ENCODE peak calls at places on chromosomes 1 and 21, in ten cellular contexts. One of them, this sample, is unnamed.
A peak's percentile ranks its signal among the peaks of the same experiment; 100 is the strongest.

GRCh38 chr1:222928212-222928611 is 113.4 kb downstream of the DISP1 start:
- DNase-seq in DMS53: peak; percentile 96
- DNase-seq in NCI-H774: peak; percentile 88
- DNase-seq in activated CD8-positive, alpha-beta memory T cell treated with anti-CD3 and anti-CD28 coated beads for 4 hours: no peak
- DNase-seq in IMR-90: peak; percentile 21
- DNase-seq in NCI-H1694 treated with DMSO at 0.1 percent for 48 hours: peak; percentile 72
- DNase-seq in activated CD4-positive, alpha-beta T cell treated with anti-CD3 and anti-CD28 coated beads for 48 hours: no peak
- DNase-seq in neural crest cell: peak; percentile 44
- DNase-seq in effector memory CD4-positive, alpha-beta T cell: no peak
- DNase-seq in heart right ventricle: peak; percentile 53
- DNase-seq in this sample: peak; percentile 73

GRCh38 chr1:230868736-230869385 is 540 bp upstream of the C1orf198 start:
- DNase-seq in DMS53: peak; percentile 86
- DNase-seq in NCI-H774: peak; percentile 79
- DNase-seq in activated CD8-positive, alpha-beta memory T cell treated with anti-CD3 and anti-CD28 coated beads for 4 hours: no peak
- DNase-seq in IMR-90: no peak
- DNase-seq in NCI-H1694 treated with DMSO at 0.1 percent for 48 hours: peak; percentile 100
- DNase-seq in activated CD4-positive, alpha-beta T cell treated with anti-CD3 and anti-CD28 coated beads for 48 hours: peak; percentile 37
- DNase-seq in neural crest cell: peak; percentile 59
- DNase-seq in effector memory CD4-positive, alpha-beta T cell: no peak
- DNase-seq in heart right ventricle: no peak
- DNase-seq in this sample: peak; percentile 77

GRCh38 chr1:153364181-153364580 is 6.5 kb downstream of the S100A9 start:
- DNase-seq in DMS53: no peak
- DNase-seq in NCI-H774: no peak
- DNase-seq in activated CD8-positive, alpha-beta memory T cell treated with anti-CD3 and anti-CD28 coated beads for 4 hours: no peak
- DNase-seq in IMR-90: no peak
- DNase-seq in NCI-H1694 treated with DMSO at 0.1 percent for 48 hours: no peak
- DNase-seq in activated CD4-positive, alpha-beta T cell treated with anti-CD3 and anti-CD28 coated beads for 48 hours: no peak
- DNase-seq in neural crest cell: no peak
- DNase-seq in effector memory CD4-positive, alpha-beta T cell: no peak
- DNase-seq in heart right ventricle: no peak
- DNase-seq in this sample: no peak

GRCh38 chr1:2788506-2789163 is 12.9 kb downstream of the TTC34 start:
- DNase-seq in DMS53: no peak
- DNase-seq in NCI-H774: no peak
- DNase-seq in activated CD8-positive, alpha-beta memory T cell treated with anti-CD3 and anti-CD28 coated beads for 4 hours: no peak
- DNase-seq in IMR-90: no peak
- DNase-seq in NCI-H1694 treated with DMSO at 0.1 percent for 48 hours: no peak
- DNase-seq in activated CD4-positive, alpha-beta T cell treated with anti-CD3 and anti-CD28 coated beads for 48 hours: no peak
- DNase-seq in neural crest cell: no peak
- DNase-seq in effector memory CD4-positive, alpha-beta T cell: no peak
- DNase-seq in heart right ventricle: no peak
- DNase-seq in this sample: no peak

GRCh38 chr1:203407301-203407700 is 56.4 kb upstream of the FMOD start:
- DNase-seq in DMS53: no peak
- DNase-seq in NCI-H774: no peak
- DNase-seq in activated CD8-positive, alpha-beta memory T cell treated with anti-CD3 and anti-CD28 coated beads for 4 hours: no peak
- DNase-seq in IMR-90: no peak
- DNase-seq in NCI-H1694 treated with DMSO at 0.1 percent for 48 hours: no peak
- DNase-seq in activated CD4-positive, alpha-beta T cell treated with anti-CD3 and anti-CD28 coated beads for 48 hours: no peak
- DNase-seq in neural crest cell: no peak
- DNase-seq in effector memory CD4-positive, alpha-beta T cell: no peak
- DNase-seq in heart right ventricle: no peak
- DNase-seq in this sample: no peak

GRCh38 chr1:41666991-41667631 is 182.6 kb upstream of the EDN2 start:
- DNase-seq in DMS53: peak; percentile 30
- DNase-seq in NCI-H774: no peak
- DNase-seq in activated CD8-positive, alpha-beta memory T cell treated with anti-CD3 and anti-CD28 coated beads for 4 hours: peak; percentile 33
- DNase-seq in IMR-90: peak; percentile 28
- DNase-seq in NCI-H1694 treated with DMSO at 0.1 percent for 48 hours: peak; percentile 41
- DNase-seq in activated CD4-positive, alpha-beta T cell treated with anti-CD3 and anti-CD28 coated beads for 48 hours: peak; percentile 81
- DNase-seq in neural crest cell: no peak
- DNase-seq in effector memory CD4-positive, alpha-beta T cell: peak; percentile 36
- DNase-seq in heart right ventricle: no peak
- DNase-seq in this sample: no peak

GRCh38 chr1:78688701-78689100 is 39.1 kb downstream of the IFI44 start:
- DNase-seq in DMS53: peak; percentile 64
- DNase-seq in NCI-H774: no peak
- DNase-seq in activated CD8-positive, alpha-beta memory T cell treated with anti-CD3 and anti-CD28 coated beads for 4 hours: no peak
- DNase-seq in IMR-90: peak; percentile 57
- DNase-seq in NCI-H1694 treated with DMSO at 0.1 percent for 48 hours: no peak
- DNase-seq in activated CD4-positive, alpha-beta T cell treated with anti-CD3 and anti-CD28 coated beads for 48 hours: no peak
- DNase-seq in neural crest cell: no peak
- DNase-seq in effector memory CD4-positive, alpha-beta T cell: no peak
- DNase-seq in heart right ventricle: no peak
- DNase-seq in this sample: no peak

GRCh38 chr1:210416681-210417080 is 88.0 kb downstream of the HHAT start:
- DNase-seq in DMS53: no peak
- DNase-seq in NCI-H774: no peak
- DNase-seq in activated CD8-positive, alpha-beta memory T cell treated with anti-CD3 and anti-CD28 coated beads for 4 hours: no peak
- DNase-seq in IMR-90: no peak
- DNase-seq in NCI-H1694 treated with DMSO at 0.1 percent for 48 hours: no peak
- DNase-seq in activated CD4-positive, alpha-beta T cell treated with anti-CD3 and anti-CD28 coated beads for 48 hours: no peak
- DNase-seq in neural crest cell: no peak
- DNase-seq in effector memory CD4-positive, alpha-beta T cell: no peak
- DNase-seq in heart right ventricle: no peak
- DNase-seq in this sample: no peak

GRCh38 chr21:45041984-45042663 is 32.3 kb upstream of the ADARB1 start:
- DNase-seq in DMS53: no peak
- DNase-seq in NCI-H774: no peak
- DNase-seq in activated CD8-positive, alpha-beta memory T cell treated with anti-CD3 and anti-CD28 coated beads for 4 hours: no peak
- DNase-seq in IMR-90: no peak
- DNase-seq in NCI-H1694 treated with DMSO at 0.1 percent for 48 hours: no peak
- DNase-seq in activated CD4-positive, alpha-beta T cell treated with anti-CD3 and anti-CD28 coated beads for 48 hours: no peak
- DNase-seq in neural crest cell: no peak
- DNase-seq in effector memory CD4-positive, alpha-beta T cell: no peak
- DNase-seq in heart right ventricle: no peak
- DNase-seq in this sample: no peak

GRCh38 chr1:5718716-5719632 is 273.3 kb downstream of the NPHP4 start:
- DNase-seq in DMS53: no peak
- DNase-seq in NCI-H774: no peak
- DNase-seq in activated CD8-positive, alpha-beta memory T cell treated with anti-CD3 and anti-CD28 coated beads for 4 hours: no peak
- DNase-seq in IMR-90: no peak
- DNase-seq in NCI-H1694 treated with DMSO at 0.1 percent for 48 hours: no peak
- DNase-seq in activated CD4-positive, alpha-beta T cell treated with anti-CD3 and anti-CD28 coated beads for 48 hours: no peak
- DNase-seq in neural crest cell: peak; percentile 37
- DNase-seq in effector memory CD4-positive, alpha-beta T cell: no peak
- DNase-seq in heart right ventricle: no peak
- DNase-seq in this sample: no peak

GRCh38 chr1:201476670-201477344 is 7.8 kb upstream of the PHLDA3 start:
- DNase-seq in DMS53: no peak
- DNase-seq in NCI-H774: no peak
- DNase-seq in activated CD8-positive, alpha-beta memory T cell treated with anti-CD3 and anti-CD28 coated beads for 4 hours: no peak
- DNase-seq in IMR-90: no peak
- DNase-seq in NCI-H1694 treated with DMSO at 0.1 percent for 48 hours: no peak
- DNase-seq in activated CD4-positive, alpha-beta T cell treated with anti-CD3 and anti-CD28 coated beads for 48 hours: no peak
- DNase-seq in neural crest cell: no peak
- DNase-seq in effector memory CD4-positive, alpha-beta T cell: no peak
- DNase-seq in heart right ventricle: no peak
- DNase-seq in this sample: no peak

GRCh38 chr1:16038620-16038912 is 5.0 kb upstream of the CLCNKB start:
- DNase-seq in DMS53: peak; percentile 25
- DNase-seq in NCI-H774: no peak
- DNase-seq in activated CD8-positive, alpha-beta memory T cell treated with anti-CD3 and anti-CD28 coated beads for 4 hours: no peak
- DNase-seq in IMR-90: no peak
- DNase-seq in NCI-H1694 treated with DMSO at 0.1 percent for 48 hours: no peak
- DNase-seq in activated CD4-positive, alpha-beta T cell treated with anti-CD3 and anti-CD28 coated beads for 48 hours: no peak
- DNase-seq in neural crest cell: no peak
- DNase-seq in effector memory CD4-positive, alpha-beta T cell: no peak
- DNase-seq in heart right ventricle: no peak
- DNase-seq in this sample: peak; percentile 58

GRCh38 chr21:39863111-39863510 is 4.1 kb upstream of the PCP4 start:
- DNase-seq in DMS53: peak; percentile 92
- DNase-seq in NCI-H774: peak; percentile 81
- DNase-seq in activated CD8-positive, alpha-beta memory T cell treated with anti-CD3 and anti-CD28 coated beads for 4 hours: no peak
- DNase-seq in IMR-90: no peak
- DNase-seq in NCI-H1694 treated with DMSO at 0.1 percent for 48 hours: no peak
- DNase-seq in activated CD4-positive, alpha-beta T cell treated with anti-CD3 and anti-CD28 coated beads for 48 hours: no peak
- DNase-seq in neural crest cell: no peak
- DNase-seq in effector memory CD4-positive, alpha-beta T cell: no peak
- DNase-seq in heart right ventricle: no peak
- DNase-seq in this sample: no peak

GRCh38 chr1:223482766-223483165 is 89.6 kb downstream of the CCDC185 start:
- DNase-seq in DMS53: no peak
- DNase-seq in NCI-H774: no peak
- DNase-seq in activated CD8-positive, alpha-beta memory T cell treated with anti-CD3 and anti-CD28 coated beads for 4 hours: no peak
- DNase-seq in IMR-90: no peak
- DNase-seq in NCI-H1694 treated with DMSO at 0.1 percent for 48 hours: no peak
- DNase-seq in activated CD4-positive, alpha-beta T cell treated with anti-CD3 and anti-CD28 coated beads for 48 hours: no peak
- DNase-seq in neural crest cell: no peak
- DNase-seq in effector memory CD4-positive, alpha-beta T cell: no peak
- DNase-seq in heart right ventricle: no peak
- DNase-seq in this sample: no peak

GRCh38 chr1:247043406-247043805 is 35.2 kb downstream of the ZNF670 start:
- DNase-seq in DMS53: no peak
- DNase-seq in NCI-H774: no peak
- DNase-seq in activated CD8-positive, alpha-beta memory T cell treated with anti-CD3 and anti-CD28 coated beads for 4 hours: no peak
- DNase-seq in IMR-90: no peak
- DNase-seq in NCI-H1694 treated with DMSO at 0.1 percent for 48 hours: no peak
- DNase-seq in activated CD4-positive, alpha-beta T cell treated with anti-CD3 and anti-CD28 coated beads for 48 hours: no peak
- DNase-seq in neural crest cell: no peak
- DNase-seq in effector memory CD4-positive, alpha-beta T cell: no peak
- DNase-seq in heart right ventricle: no peak
- DNase-seq in this sample: no peak

GRCh38 chr1:208511242-208511860 is 267.2 kb upstream of the PLXNA2 start:
- DNase-seq in DMS53: no peak
- DNase-seq in NCI-H774: no peak
- DNase-seq in activated CD8-positive, alpha-beta memory T cell treated with anti-CD3 and anti-CD28 coated beads for 4 hours: no peak
- DNase-seq in IMR-90: no peak
- DNase-seq in NCI-H1694 treated with DMSO at 0.1 percent for 48 hours: no peak
- DNase-seq in activated CD4-positive, alpha-beta T cell treated with anti-CD3 and anti-CD28 coated beads for 48 hours: no peak
- DNase-seq in neural crest cell: no peak
- DNase-seq in effector memory CD4-positive, alpha-beta T cell: no peak
- DNase-seq in heart right ventricle: no peak
- DNase-seq in this sample: no peak

GRCh38 chr1:58869638-58870297 is 85.9 kb upstream of the JUN start:
- DNase-seq in DMS53: peak; percentile 59
- DNase-seq in NCI-H774: no peak
- DNase-seq in activated CD8-positive, alpha-beta memory T cell treated with anti-CD3 and anti-CD28 coated beads for 4 hours: no peak
- DNase-seq in IMR-90: no peak
- DNase-seq in NCI-H1694 treated with DMSO at 0.1 percent for 48 hours: no peak
- DNase-seq in activated CD4-positive, alpha-beta T cell treated with anti-CD3 and anti-CD28 coated beads for 48 hours: no peak
- DNase-seq in neural crest cell: no peak
- DNase-seq in effector memory CD4-positive, alpha-beta T cell: no peak
- DNase-seq in heart right ventricle: no peak
- DNase-seq in this sample: no peak

GRCh38 chr21:27464643-27465042 is 497.8 kb upstream of the ADAMTS5 start:
- DNase-seq in DMS53: peak; percentile 53
- DNase-seq in NCI-H774: no peak
- DNase-seq in activated CD8-positive, alpha-beta memory T cell treated with anti-CD3 and anti-CD28 coated beads for 4 hours: no peak
- DNase-seq in IMR-90: no peak
- DNase-seq in NCI-H1694 treated with DMSO at 0.1 percent for 48 hours: no peak
- DNase-seq in activated CD4-positive, alpha-beta T cell treated with anti-CD3 and anti-CD28 coated beads for 48 hours: no peak
- DNase-seq in neural crest cell: no peak
- DNase-seq in effector memory CD4-positive, alpha-beta T cell: no peak
- DNase-seq in heart right ventricle: no peak
- DNase-seq in this sample: no peak

GRCh38 chr1:40930174-40930573 is 49.3 kb upstream of the CTPS1 start:
- DNase-seq in DMS53: peak; percentile 87
- DNase-seq in NCI-H774: peak; percentile 88
- DNase-seq in activated CD8-positive, alpha-beta memory T cell treated with anti-CD3 and anti-CD28 coated beads for 4 hours: no peak
- DNase-seq in IMR-90: no peak
- DNase-seq in NCI-H1694 treated with DMSO at 0.1 percent for 48 hours: no peak
- DNase-seq in activated CD4-positive, alpha-beta T cell treated with anti-CD3 and anti-CD28 coated beads for 48 hours: no peak
- DNase-seq in neural crest cell: no peak
- DNase-seq in effector memory CD4-positive, alpha-beta T cell: no peak
- DNase-seq in heart right ventricle: no peak
- DNase-seq in this sample: no peak

GRCh38 chr1:32759997-32760623 is 57.0 kb downstream of the YARS1 start:
- DNase-seq in DMS53: peak; percentile 75
- DNase-seq in NCI-H774: no peak
- DNase-seq in activated CD8-positive, alpha-beta memory T cell treated with anti-CD3 and anti-CD28 coated beads for 4 hours: no peak
- DNase-seq in IMR-90: peak; percentile 50
- DNase-seq in NCI-H1694 treated with DMSO at 0.1 percent for 48 hours: no peak
- DNase-seq in activated CD4-positive, alpha-beta T cell treated with anti-CD3 and anti-CD28 coated beads for 48 hours: no peak
- DNase-seq in neural crest cell: no peak
- DNase-seq in effector memory CD4-positive, alpha-beta T cell: no peak
- DNase-seq in heart right ventricle: no peak
- DNase-seq in this sample: peak; percentile 98

GRCh38 chr21:42146821-42147220 is 72.1 kb upstream of the ABCG1 start:
- DNase-seq in DMS53: no peak
- DNase-seq in NCI-H774: no peak
- DNase-seq in activated CD8-positive, alpha-beta memory T cell treated with anti-CD3 and anti-CD28 coated beads for 4 hours: no peak
- DNase-seq in IMR-90: no peak
- DNase-seq in NCI-H1694 treated with DMSO at 0.1 percent for 48 hours: no peak
- DNase-seq in activated CD4-positive, alpha-beta T cell treated with anti-CD3 and anti-CD28 coated beads for 48 hours: no peak
- DNase-seq in neural crest cell: no peak
- DNase-seq in effector memory CD4-positive, alpha-beta T cell: no peak
- DNase-seq in heart right ventricle: no peak
- DNase-seq in this sample: no peak

GRCh38 chr1:173445164-173445563 is 32.0 kb upstream of the PRDX6 start:
- DNase-seq in DMS53: no peak
- DNase-seq in NCI-H774: no peak
- DNase-seq in activated CD8-positive, alpha-beta memory T cell treated with anti-CD3 and anti-CD28 coated beads for 4 hours: no peak
- DNase-seq in IMR-90: no peak
- DNase-seq in NCI-H1694 treated with DMSO at 0.1 percent for 48 hours: no peak
- DNase-seq in activated CD4-positive, alpha-beta T cell treated with anti-CD3 and anti-CD28 coated beads for 48 hours: no peak
- DNase-seq in neural crest cell: no peak
- DNase-seq in effector memory CD4-positive, alpha-beta T cell: no peak
- DNase-seq in heart right ventricle: no peak
- DNase-seq in this sample: no peak

GRCh38 chr1:170145691-170146676 is at the start of gene NTMT2:
- DNase-seq in DMS53: no peak
- DNase-seq in NCI-H774: peak; percentile 64
- DNase-seq in activated CD8-positive, alpha-beta memory T cell treated with anti-CD3 and anti-CD28 coated beads for 4 hours: no peak
- DNase-seq in IMR-90: peak; percentile 8
- DNase-seq in NCI-H1694 treated with DMSO at 0.1 percent for 48 hours: no peak
- DNase-seq in activated CD4-positive, alpha-beta T cell treated with anti-CD3 and anti-CD28 coated beads for 48 hours: no peak
- DNase-seq in neural crest cell: peak; percentile 4
- DNase-seq in effector memory CD4-positive, alpha-beta T cell: no peak
- DNase-seq in heart right ventricle: peak; percentile 61
- DNase-seq in this sample: peak; percentile 50

GRCh38 chr1:87064981-87065380 is 150.5 kb downstream of the HS2ST1 start:
- DNase-seq in DMS53: no peak
- DNase-seq in NCI-H774: no peak
- DNase-seq in activated CD8-positive, alpha-beta memory T cell treated with anti-CD3 and anti-CD28 coated beads for 4 hours: no peak
- DNase-seq in IMR-90: no peak
- DNase-seq in NCI-H1694 treated with DMSO at 0.1 percent for 48 hours: no peak
- DNase-seq in activated CD4-positive, alpha-beta T cell treated with anti-CD3 and anti-CD28 coated beads for 48 hours: no peak
- DNase-seq in neural crest cell: no peak
- DNase-seq in effector memory CD4-positive, alpha-beta T cell: no peak
- DNase-seq in heart right ventricle: no peak
- DNase-seq in this sample: no peak

This sample was measured in hepatocyte.